ENCODE peak calls at places on chromosomes 3 and 15, in seven cellular contexts. U, O, K, H, A, F and T are unnamed samples.

GRCh38 chr3:46926039-46926438 is 48.5 kb downstream of the PTH1R start:
- DNase-seq in U (peak), O (no peak), K (no peak), H (peak), A (peak), F (peak), T (no peak)

GRCh38 chr3:111944377-111944776 is 34.4 kb upstream of the ABHD10 start:
- DNase-seq in U (no peak), O (no peak), K (no peak), H (no peak), A (no peak), F (no peak), T (no peak)

GRCh38 chr3:72872183-72872582 is 15.7 kb upstream of the GXYLT2 start:
- DNase-seq in U (no peak), O (no peak), K (peak), H (no peak), A (no peak), F (no peak), T (peak)

GRCh38 chr3:12454076-12454807 is 30.0 kb upstream of the TSEN2 start:
- DNase-seq in U (peak), O (no peak), K (no peak), H (peak), A (no peak), F (no peak), T (no peak)

GRCh38 chr3:174821477-174821876 is 37.7 kb upstream of the NAALADL2 start:
- DNase-seq in U (no peak), O (no peak), K (no peak), H (peak), A (no peak), F (no peak), T (no peak)

GRCh38 chr3:133136114-133137041 is 98.2 kb downstream of the TMEM108 start:
- DNase-seq in U (peak), O (no peak), K (no peak), H (peak), A (peak), F (no peak), T (no peak)

GRCh38 chr15:80929689-80930088 is 59.9 kb downstream of the MESD start:
- DNase-seq in U (peak), O (no peak), K (no peak), H (peak), A (no peak), F (no peak), T (no peak)

GRCh38 chr3:195031574-195032003 is 239.4 kb downstream of the XXYLT1 start:
- DNase-seq in U (no peak), O (no peak), K (no peak), H (no peak), A (no peak), F (no peak), T (no peak)